ENCODE peak calls at places on chromosomes 2 and 18, in five cellular contexts. One of them, this sample, is unnamed.

GRCh38 chr18:49487711-49488310 is 777 bp upstream of the C18orf32 start:
- DNase-seq in tibial nerve: no peak
- DNase-seq in foreskin fibroblast: peak
- DNase-seq in epithelial cell of esophagus: no peak
- DNase-seq in astrocyte: no peak
- DNase-seq in this sample: no peak

GRCh38 chr2:133747965-133748700 is 179.9 kb upstream of the NCKAP5 start:
- DNase-seq in astrocyte: peak
- DNase-seq in epithelial cell of esophagus: no peak
- DNase-seq in foreskin fibroblast: no peak
- DNase-seq in tibial nerve: no peak
- DNase-seq in this sample: no peak

GRCh38 chr2:159094173-159094737 is 125.8 kb downstream of the TANC1 start:
- DNase-seq in tibial nerve: peak
- DNase-seq in epithelial cell of esophagus: peak
- DNase-seq in astrocyte: peak
- DNase-seq in foreskin fibroblast: peak
- DNase-seq in this sample: no peak

GRCh38 chr2:41936751-41937463 is 110.9 kb upstream of the PKDCC start:
- DNase-seq in tibial nerve: no peak
- DNase-seq in foreskin fibroblast: no peak
- DNase-seq in epithelial cell of esophagus: no peak
- DNase-seq in astrocyte: no peak
- DNase-seq in this sample: no peak

GRCh38 chr18:54916507-54916906 is 42.8 kb downstream of the CCDC68 start:
- DNase-seq in foreskin fibroblast: no peak
- DNase-seq in tibial nerve: no peak
- DNase-seq in astrocyte: no peak
- DNase-seq in epithelial cell of esophagus: no peak
- DNase-seq in this sample: no peak

GRCh38 chr18:67783215-67783946 is 266.9 kb upstream of the DSEL start:
- DNase-seq in epithelial cell of esophagus: peak
- DNase-seq in tibial nerve: no peak
- DNase-seq in foreskin fibroblast: peak
- DNase-seq in astrocyte: peak
- DNase-seq in this sample: peak

GRCh38 chr18:62610509-62611394 is 87.9 kb downstream of the ZCCHC2 start:
- DNase-seq in astrocyte: no peak
- DNase-seq in foreskin fibroblast: peak
- DNase-seq in tibial nerve: no peak
- DNase-seq in epithelial cell of esophagus: no peak
- DNase-seq in this sample: no peak

GRCh38 chr2:137947714-137948336 is 16.4 kb upstream of the HNMT start:
- DNase-seq in epithelial cell of esophagus: peak
- DNase-seq in tibial nerve: peak
- DNase-seq in astrocyte: peak
- DNase-seq in foreskin fibroblast: peak
- DNase-seq in this sample: peak

GRCh38 chr2:176085861-176086771 is 2.4 kb upstream of the EVX2 start:
- DNase-seq in foreskin fibroblast: peak
- DNase-seq in tibial nerve: peak
- DNase-seq in astrocyte: no peak
- DNase-seq in epithelial cell of esophagus: peak
- DNase-seq in this sample: peak

GRCh38 chr2:118811514-118811913 is 35.9 kb downstream of the EN1 start:
- DNase-seq in astrocyte: no peak
- DNase-seq in epithelial cell of esophagus: no peak
- DNase-seq in foreskin fibroblast: no peak
- DNase-seq in tibial nerve: no peak
- DNase-seq in this sample: no peak

GRCh38 chr2:186546842-186547241 is 43.0 kb upstream of the ITGAV start:
- DNase-seq in tibial nerve: no peak
- DNase-seq in epithelial cell of esophagus: no peak
- DNase-seq in astrocyte: peak
- DNase-seq in foreskin fibroblast: peak
- DNase-seq in this sample: no peak

This sample was measured in PC-3.